ENCODE peak calls at places on chromosomes 12 and 14, in seven cellular contexts. One of them, this sample, is unnamed.

GRCh38 chr12:87086118-87086891 is 830.1 kb upstream of the MGAT4C start:
- DNase-seq in stomach: no peak
- DNase-seq in mucosa of descending colon: no peak
- DNase-seq in bronchial epithelial cell: peak; percentile 54
- DNase-seq in fibroblast of villous mesenchyme: peak; percentile 10
- DNase-seq in fibroblast of lung: peak; percentile 33
- DNase-seq in heart left ventricle: no peak
- DNase-seq in this sample: peak; percentile 3

GRCh38 chr12:93322784-93323183 is 54.9 kb upstream of the NUDT4 start:
- DNase-seq in stomach: no peak
- DNase-seq in mucosa of descending colon: peak; percentile 49
- DNase-seq in bronchial epithelial cell: peak; percentile 84
- DNase-seq in fibroblast of villous mesenchyme: no peak
- DNase-seq in fibroblast of lung: peak; percentile 75
- DNase-seq in heart left ventricle: no peak
- DNase-seq in this sample: no peak

GRCh38 chr12:2169964-2170363 is 117.2 kb downstream of the CACNA1C start:
- DNase-seq in stomach: no peak
- DNase-seq in mucosa of descending colon: no peak
- DNase-seq in bronchial epithelial cell: no peak
- DNase-seq in fibroblast of villous mesenchyme: no peak
- DNase-seq in fibroblast of lung: peak; percentile 78
- DNase-seq in heart left ventricle: no peak
- DNase-seq in this sample: no peak

GRCh38 chr12:97167598-97167997 is 260.5 kb downstream of the NEDD1 start:
- DNase-seq in stomach: no peak
- DNase-seq in mucosa of descending colon: no peak
- DNase-seq in bronchial epithelial cell: no peak
- DNase-seq in fibroblast of villous mesenchyme: no peak
- DNase-seq in fibroblast of lung: peak; percentile 90
- DNase-seq in heart left ventricle: no peak
- DNase-seq in this sample: no peak

GRCh38 chr12:69751476-69751875 is 12.8 kb downstream of the RAB3IP start:
- DNase-seq in stomach: no peak
- DNase-seq in mucosa of descending colon: no peak
- DNase-seq in bronchial epithelial cell: no peak
- DNase-seq in fibroblast of villous mesenchyme: no peak
- DNase-seq in fibroblast of lung: no peak
- DNase-seq in heart left ventricle: no peak
- DNase-seq in this sample: no peak

GRCh38 chr14:89138846-89139245 is 278.2 kb downstream of the FOXN3 start:
- DNase-seq in stomach: no peak
- DNase-seq in mucosa of descending colon: no peak
- DNase-seq in bronchial epithelial cell: no peak
- DNase-seq in fibroblast of villous mesenchyme: no peak
- DNase-seq in fibroblast of lung: peak; percentile 8
- DNase-seq in heart left ventricle: no peak
- DNase-seq in this sample: no peak

GRCh38 chr14:100283984-100284881 is 22.0 kb downstream of the SLC25A29 start:
- DNase-seq in stomach: peak; percentile 22
- DNase-seq in mucosa of descending colon: no peak
- DNase-seq in bronchial epithelial cell: no peak
- DNase-seq in fibroblast of villous mesenchyme: no peak
- DNase-seq in fibroblast of lung: no peak
- DNase-seq in heart left ventricle: no peak
- DNase-seq in this sample: no peak

GRCh38 chr12:4595881-4596280 is 33.9 kb downstream of the DYRK4 start:
- DNase-seq in stomach: no peak
- DNase-seq in mucosa of descending colon: no peak
- DNase-seq in bronchial epithelial cell: no peak
- DNase-seq in fibroblast of villous mesenchyme: no peak
- DNase-seq in fibroblast of lung: no peak
- DNase-seq in heart left ventricle: no peak
- DNase-seq in this sample: no peak

GRCh38 chr14:22981090-22982012 is 1.0 kb downstream of the AJUBA start:
- DNase-seq in stomach: no peak
- DNase-seq in mucosa of descending colon: no peak
- DNase-seq in bronchial epithelial cell: peak; percentile 30
- DNase-seq in fibroblast of villous mesenchyme: no peak
- DNase-seq in fibroblast of lung: peak; percentile 39
- DNase-seq in heart left ventricle: peak; percentile 66
- DNase-seq in this sample: peak; percentile 14

GRCh38 chr12:90823859-90824258 is 131.1 kb downstream of the CCER1 start:
- DNase-seq in stomach: no peak
- DNase-seq in mucosa of descending colon: no peak
- DNase-seq in bronchial epithelial cell: no peak
- DNase-seq in fibroblast of villous mesenchyme: no peak
- DNase-seq in fibroblast of lung: no peak
- DNase-seq in heart left ventricle: peak; percentile 51
- DNase-seq in this sample: no peak

GRCh38 chr12:100574262-100575074 is 984 bp downstream of the GAS2L3 start:
- DNase-seq in stomach: no peak
- DNase-seq in mucosa of descending colon: peak; percentile 27
- DNase-seq in bronchial epithelial cell: peak; percentile 78
- DNase-seq in fibroblast of villous mesenchyme: peak; percentile 37
- DNase-seq in fibroblast of lung: peak; percentile 48
- DNase-seq in heart left ventricle: no peak
- DNase-seq in this sample: peak; percentile 31

GRCh38 chr14:97266653-97267052 is 469.5 kb downstream of the VRK1 start:
- DNase-seq in stomach: no peak
- DNase-seq in mucosa of descending colon: no peak
- DNase-seq in bronchial epithelial cell: peak; percentile 32
- DNase-seq in fibroblast of villous mesenchyme: no peak
- DNase-seq in fibroblast of lung: peak; percentile 96
- DNase-seq in heart left ventricle: no peak
- DNase-seq in this sample: no peak

GRCh38 chr14:79256311-79256879 is 954.9 kb downstream of the DIO2 start:
- DNase-seq in stomach: no peak
- DNase-seq in mucosa of descending colon: no peak
- DNase-seq in bronchial epithelial cell: no peak
- DNase-seq in fibroblast of villous mesenchyme: no peak
- DNase-seq in fibroblast of lung: no peak
- DNase-seq in heart left ventricle: no peak
- DNase-seq in this sample: no peak

GRCh38 chr12:93699271-93700141 is 22.3 kb downstream of the CRADD start:
- DNase-seq in stomach: no peak
- DNase-seq in mucosa of descending colon: no peak
- DNase-seq in bronchial epithelial cell: peak; percentile 84
- DNase-seq in fibroblast of villous mesenchyme: peak; percentile 68
- DNase-seq in fibroblast of lung: peak; percentile 95
- DNase-seq in heart left ventricle: no peak
- DNase-seq in this sample: peak; percentile 42

GRCh38 chr12:116879509-116880212 is 1.6 kb downstream of the HRK start:
- DNase-seq in stomach: no peak
- DNase-seq in mucosa of descending colon: peak; percentile 33
- DNase-seq in bronchial epithelial cell: no peak
- DNase-seq in fibroblast of villous mesenchyme: no peak
- DNase-seq in fibroblast of lung: no peak
- DNase-seq in heart left ventricle: no peak
- DNase-seq in this sample: no peak

GRCh38 chr12:64674367-64674922 is 64.2 kb downstream of the RASSF3 start:
- DNase-seq in stomach: no peak
- DNase-seq in mucosa of descending colon: no peak
- DNase-seq in bronchial epithelial cell: no peak
- DNase-seq in fibroblast of villous mesenchyme: no peak
- DNase-seq in fibroblast of lung: no peak
- DNase-seq in heart left ventricle: no peak
- DNase-seq in this sample: no peak

GRCh38 chr14:28308727-28309126 is 457.9 kb upstream of the FOXG1 start:
- DNase-seq in stomach: no peak
- DNase-seq in mucosa of descending colon: no peak
- DNase-seq in bronchial epithelial cell: peak; percentile 89
- DNase-seq in fibroblast of villous mesenchyme: no peak
- DNase-seq in fibroblast of lung: peak; percentile 97
- DNase-seq in heart left ventricle: no peak
- DNase-seq in this sample: peak; percentile 94

GRCh38 chr12:44497044-44497443 is 379.1 kb downstream of the NELL2 start:
- DNase-seq in stomach: no peak
- DNase-seq in mucosa of descending colon: no peak
- DNase-seq in bronchial epithelial cell: no peak
- DNase-seq in fibroblast of villous mesenchyme: no peak
- DNase-seq in fibroblast of lung: no peak
- DNase-seq in heart left ventricle: no peak
- DNase-seq in this sample: no peak

GRCh38 chr14:96267336-96267735 is 11.3 kb downstream of the BDKRB1 start:
- DNase-seq in stomach: no peak
- DNase-seq in mucosa of descending colon: no peak
- DNase-seq in bronchial epithelial cell: peak; percentile 95
- DNase-seq in fibroblast of villous mesenchyme: peak; percentile 91
- DNase-seq in fibroblast of lung: peak; percentile 70
- DNase-seq in heart left ventricle: no peak
- DNase-seq in this sample: peak; percentile 85

GRCh38 chr14:87405563-87405962 is 587.4 kb downstream of the GALC start:
- DNase-seq in stomach: no peak
- DNase-seq in mucosa of descending colon: no peak
- DNase-seq in bronchial epithelial cell: no peak
- DNase-seq in fibroblast of villous mesenchyme: peak; percentile 60
- DNase-seq in fibroblast of lung: no peak
- DNase-seq in heart left ventricle: no peak
- DNase-seq in this sample: no peak

GRCh38 chr12:1796515-1797010 is 23.8 kb upstream of the LRTM2 start:
- DNase-seq in stomach: peak; percentile 45
- DNase-seq in mucosa of descending colon: peak; percentile 60
- DNase-seq in bronchial epithelial cell: no peak
- DNase-seq in fibroblast of villous mesenchyme: no peak
- DNase-seq in fibroblast of lung: no peak
- DNase-seq in heart left ventricle: peak; percentile 78
- DNase-seq in this sample: no peak

GRCh38 chr12:108807476-108807875 is 49.9 kb downstream of the SSH1 start:
- DNase-seq in stomach: no peak
- DNase-seq in mucosa of descending colon: no peak
- DNase-seq in bronchial epithelial cell: no peak
- DNase-seq in fibroblast of villous mesenchyme: no peak
- DNase-seq in fibroblast of lung: no peak
- DNase-seq in heart left ventricle: peak; percentile 53
- DNase-seq in this sample: no peak

GRCh38 chr14:100775831-100776591 is 49.3 kb downstream of the DLK1 start:
- DNase-seq in stomach: peak; percentile 23
- DNase-seq in mucosa of descending colon: no peak
- DNase-seq in bronchial epithelial cell: no peak
- DNase-seq in fibroblast of villous mesenchyme: peak; percentile 80
- DNase-seq in fibroblast of lung: no peak
- DNase-seq in heart left ventricle: peak; percentile 31
- DNase-seq in this sample: no peak

GRCh38 chr12:49539406-49540228 is 787 bp downstream of the KCNH3 start:
- DNase-seq in stomach: peak; percentile 22
- DNase-seq in mucosa of descending colon: no peak
- DNase-seq in bronchial epithelial cell: no peak
- DNase-seq in fibroblast of villous mesenchyme: no peak
- DNase-seq in fibroblast of lung: no peak
- DNase-seq in heart left ventricle: no peak
- DNase-seq in this sample: no peak

GRCh38 chr14:55477680-55478079 is 37.3 kb upstream of the TBPL2 start:
- DNase-seq in stomach: no peak
- DNase-seq in mucosa of descending colon: no peak
- DNase-seq in bronchial epithelial cell: no peak
- DNase-seq in fibroblast of villous mesenchyme: no peak
- DNase-seq in fibroblast of lung: no peak
- DNase-seq in heart left ventricle: peak; percentile 61
- DNase-seq in this sample: peak; percentile 2

GRCh38 chr14:73802431-73803188 is 49.0 kb upstream of the PTGR2 start:
- DNase-seq in stomach: no peak
- DNase-seq in mucosa of descending colon: peak; percentile 73
- DNase-seq in bronchial epithelial cell: peak; percentile 83
- DNase-seq in fibroblast of villous mesenchyme: no peak
- DNase-seq in fibroblast of lung: no peak
- DNase-seq in heart left ventricle: no peak
- DNase-seq in this sample: peak; percentile 48

GRCh38 chr12:114746297-114747074 is 62.5 kb upstream of the TBX3 start:
- DNase-seq in stomach: no peak
- DNase-seq in mucosa of descending colon: no peak
- DNase-seq in bronchial epithelial cell: no peak
- DNase-seq in fibroblast of villous mesenchyme: peak; percentile 69
- DNase-seq in fibroblast of lung: no peak
- DNase-seq in heart left ventricle: no peak
- DNase-seq in this sample: peak; percentile 42

GRCh38 chr14:96095581-96096476 is 56.7 kb downstream of the C14orf132 start:
- DNase-seq in stomach: peak; percentile 64
- DNase-seq in mucosa of descending colon: peak; percentile 23
- DNase-seq in bronchial epithelial cell: peak; percentile 61
- DNase-seq in fibroblast of villous mesenchyme: peak; percentile 99
- DNase-seq in fibroblast of lung: peak; percentile 72
- DNase-seq in heart left ventricle: no peak
- DNase-seq in this sample: peak; percentile 84

GRCh38 chr12:132064641-132065040 is 79.5 kb downstream of the DDX51 start:
- DNase-seq in stomach: no peak
- DNase-seq in mucosa of descending colon: no peak
- DNase-seq in bronchial epithelial cell: no peak
- DNase-seq in fibroblast of villous mesenchyme: no peak
- DNase-seq in fibroblast of lung: no peak
- DNase-seq in heart left ventricle: no peak
- DNase-seq in this sample: no peak
- H3K4me3 ChIP-seq in stomach: no peak overlapping the region
- H3K4me3 ChIP-seq in mucosa of descending colon: no peak overlapping the region
- H3K4me3 ChIP-seq in bronchial epithelial cell: no peak overlapping the region
- H3K4me3 ChIP-seq in fibroblast of villous mesenchyme: no peak overlapping the region
- H3K4me3 ChIP-seq in fibroblast of lung: no peak overlapping the region
- H3K4me3 ChIP-seq in heart left ventricle: no peak overlapping the region
- H3K4me3 ChIP-seq in this sample: no peak overlapping the region

DNA sequence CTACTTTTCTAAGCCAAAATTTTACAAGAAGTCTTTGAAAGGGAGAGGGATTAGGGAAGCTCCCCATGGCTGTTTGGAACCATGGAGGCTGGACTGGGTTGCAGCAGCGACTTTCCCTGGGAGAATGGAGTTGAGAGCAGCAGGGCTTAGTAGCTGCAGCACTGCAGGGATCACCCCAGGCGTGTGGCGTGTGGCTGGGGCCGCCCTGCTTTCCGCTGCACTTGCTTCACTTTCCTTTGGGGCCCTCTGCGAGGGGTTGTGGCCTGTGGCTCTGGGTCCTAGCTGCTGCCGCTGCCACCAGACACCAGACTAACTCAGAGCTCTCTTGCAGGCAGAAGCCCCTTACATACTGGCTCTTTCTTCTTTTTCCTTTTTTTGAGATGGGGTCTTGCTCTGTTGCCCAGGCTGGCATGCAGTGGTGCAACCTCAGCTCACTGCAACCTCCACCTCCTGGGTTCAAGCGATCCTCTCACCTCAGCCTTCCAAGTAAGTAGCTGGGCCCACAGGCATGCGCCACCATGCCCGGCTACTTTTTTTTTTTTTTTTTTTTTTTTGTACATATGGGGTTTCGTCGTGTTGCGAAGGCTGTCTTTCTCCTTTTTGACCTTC is 25.4 kb downstream of the CCDC62 start:
- DNase-seq in stomach: no peak
- DNase-seq in mucosa of descending colon: no peak
- DNase-seq in bronchial epithelial cell: no peak
- DNase-seq in fibroblast of villous mesenchyme: no peak
- DNase-seq in fibroblast of lung: no peak
- DNase-seq in heart left ventricle: no peak
- DNase-seq in this sample: no peak
- TF ChIP-seq CTCF in stomach: no peak
- TF ChIP-seq CTCF in mucosa of descending colon: no peak
- TF ChIP-seq CTCF in bronchial epithelial cell: no peak
- TF ChIP-seq CTCF in fibroblast of villous mesenchyme: no peak
- TF ChIP-seq CTCF in fibroblast of lung: no peak
- TF ChIP-seq CTCF in heart left ventricle: no peak
- TF ChIP-seq CTCF in this sample: no peak

GRCh38 chr12:9406564-9407424 is 198.6 kb upstream of the PZP start:
- DNase-seq in stomach: no peak
- DNase-seq in mucosa of descending colon: no peak
- DNase-seq in bronchial epithelial cell: no peak
- DNase-seq in fibroblast of villous mesenchyme: no peak
- DNase-seq in fibroblast of lung: no peak
- DNase-seq in heart left ventricle: no peak
- DNase-seq in this sample: no peak
- H3K4me3 ChIP-seq in stomach: peak overlapping the region; percentile 16
- H3K4me3 ChIP-seq in mucosa of descending colon: no peak overlapping the region
- H3K4me3 ChIP-seq in bronchial epithelial cell: no peak overlapping the region
- H3K4me3 ChIP-seq in fibroblast of villous mesenchyme: no peak overlapping the region
- H3K4me3 ChIP-seq in fibroblast of lung: no peak overlapping the region
- H3K4me3 ChIP-seq in heart left ventricle: peak overlapping the region; percentile 25
- H3K4me3 ChIP-seq in this sample: no peak overlapping the region

GRCh38 chr14:60488175-60488574 is 2.3 kb upstream of the C14orf39 start:
- DNase-seq in stomach: no peak
- DNase-seq in mucosa of descending colon: no peak
- DNase-seq in bronchial epithelial cell: peak; percentile 18
- DNase-seq in fibroblast of villous mesenchyme: no peak
- DNase-seq in fibroblast of lung: no peak
- DNase-seq in heart left ventricle: no peak
- DNase-seq in this sample: no peak
- TF ChIP-seq CTCF in stomach: no peak
- TF ChIP-seq CTCF in mucosa of descending colon: no peak
- TF ChIP-seq CTCF in bronchial epithelial cell: peak; percentile 7
- TF ChIP-seq CTCF in fibroblast of villous mesenchyme: no peak
- TF ChIP-seq CTCF in fibroblast of lung: no peak
- TF ChIP-seq CTCF in heart left ventricle: no peak
- TF ChIP-seq CTCF in this sample: peak; percentile 12

This sample was measured in cardiac fibroblast.